ENCODE peak calls at places on chromosomes 3 and 15, in ten cellular contexts. Z is fibroblast of the aortic adventitia, B is cardiac muscle cell, M is AG04450, T is left ventricle myocardium inferior, K is GM12864, S is thoracic aorta, Q is tibial nerve, N is astrocyte, P is adrenal gland. A is an unnamed sample.

GRCh38 chr3:14864131-14864530 is 45.4 kb downstream of the FGD5 start:
- DNase-seq in K (no peak), S (no peak), N (no peak), P (no peak), Q (no peak), T (no peak), M (no peak), B (no peak), Z (no peak), A (no peak)

GRCh38 chr3:64238971-64239667 is 13.9 kb upstream of the PRICKLE2 start:
- DNase-seq in N (peak), M (peak), Z (peak), K (no peak), P (peak), B (peak), Q (peak), T (peak), S (peak), A (peak)

GRCh38 chr3:43736558-43736995 is 45.8 kb downstream of the ABHD5 start:
- DNase-seq in K (no peak), S (no peak), B (peak), T (no peak), P (no peak), M (peak), Q (no peak), Z (peak), N (peak), A (no peak)

GRCh38 chr3:184748219-184749135 is 36.6 kb upstream of the MAGEF1 start:
- DNase-seq in N (no peak), B (no peak), T (no peak), Q (no peak), M (no peak), Z (peak), K (no peak), S (no peak), P (no peak), A (peak)

GRCh38 chr3:196726788-196727675 is 12.6 kb upstream of the PAK2 start:
- DNase-seq in K (no peak), B (peak), S (no peak), T (no peak), M (no peak), P (no peak), Q (no peak), Z (peak), N (peak), A (peak)

GRCh38 chr3:2659896-2660295 is 450.3 kb downstream of the IL5RA start:
- DNase-seq in S (no peak), B (no peak), N (peak), Z (peak), M (no peak), Q (no peak), P (no peak), K (no peak), T (no peak), A (no peak)

GRCh38 chr3:108333951-108334350 is 37.6 kb downstream of the HHLA2 start:
- DNase-seq in B (no peak), N (no peak), K (no peak), S (no peak), T (no peak), Z (peak), Q (no peak), M (no peak), P (no peak), A (no peak)

GRCh38 chr3:48320994-48321393 is 12.5 kb downstream of the SPINK8 start:
- DNase-seq in P (no peak), B (no peak), K (no peak), S (no peak), T (no peak), M (no peak), Q (no peak), N (no peak), Z (no peak), A (no peak)

GRCh38 chr3:142355692-142356091 is 92.1 kb downstream of the XRN1 start:
- DNase-seq in T (no peak), M (no peak), Z (no peak), N (no peak), Q (no peak), P (no peak), B (no peak), K (peak), S (no peak), A (no peak)

GRCh38 chr15:99253381-99254090 is 2.3 kb downstream of the LRRC28 start:
- DNase-seq in Q (no peak), S (no peak), K (no peak), P (no peak), Z (peak), M (no peak), T (no peak), N (peak), B (peak), A (no peak)

GRCh38 chr3:50913279-50913678 is 238.6 kb downstream of the DOCK3 start:
- DNase-seq in S (no peak), Q (no peak), N (no peak), K (no peak), B (no peak), Z (no peak), P (no peak), M (no peak), T (peak), A (peak)

GRCh38 chr3:131401978-131402377 is 20.4 kb downstream of the NUDT16 start:
- DNase-seq in M (no peak), N (no peak), Q (no peak), T (no peak), S (no peak), P (no peak), Z (no peak), B (no peak), K (no peak), A (no peak)

GRCh38 chr3:191328963-191329653 is at the start of gene CCDC50:
- DNase-seq in M (no peak), S (peak), N (peak), B (peak), P (peak), T (peak), Z (peak), K (peak), Q (peak), A (peak)

GRCh38 chr3:171328419-171329082 is 131.7 kb downstream of the TNIK start:
- DNase-seq in P (peak), S (no peak), Q (no peak), K (no peak), N (no peak), T (no peak), Z (peak), B (peak), M (no peak), A (peak)

DNA sequence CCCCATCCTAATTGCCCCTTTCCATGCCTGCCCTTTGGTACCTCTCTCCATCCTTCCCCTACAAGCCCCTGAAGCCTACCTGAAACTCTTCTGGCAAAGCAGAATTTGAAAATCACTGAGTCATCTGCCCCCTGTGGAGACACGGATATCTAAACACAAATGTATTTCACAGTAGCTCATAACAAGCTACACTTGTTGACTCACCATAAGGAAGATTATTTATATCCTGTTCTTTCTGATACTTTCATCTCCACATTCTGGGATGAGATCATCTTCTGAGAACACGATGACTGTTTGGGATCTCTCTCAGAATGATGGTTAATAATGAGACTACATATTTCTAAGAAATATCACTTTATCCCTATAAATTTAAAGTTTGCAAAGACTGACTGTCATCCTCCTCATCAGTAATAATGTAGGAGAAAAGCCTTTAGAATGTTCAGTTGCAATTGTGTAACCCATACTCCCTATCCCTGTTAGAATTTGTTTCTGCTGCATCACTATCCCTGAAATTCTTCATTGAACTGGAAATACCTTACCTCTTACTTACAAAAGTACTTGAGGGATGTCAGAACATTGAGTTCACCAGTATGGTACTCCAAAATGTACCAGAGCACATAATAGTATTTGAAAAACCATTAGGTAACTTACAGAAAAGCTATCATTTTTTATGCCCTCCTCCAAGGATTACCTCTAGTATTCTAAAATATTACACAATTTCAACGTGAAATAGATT is 116.1 kb upstream of the IL12A start:
- DNase-seq in B (peak), S (no peak), Q (no peak), T (no peak), Z (peak), K (no peak), M (peak), P (no peak), N (peak), A (peak)
- TF ChIP-seq CTCF in B (peak), S (no peak), Q (no peak), T (no peak), Z (peak), K (peak), M (peak), P (no peak), N (peak), A (peak)

GRCh38 chr3:71392277-71392676 is 191.3 kb downstream of the FOXP1 start:
- DNase-seq in M (no peak), T (no peak), K (no peak), Z (no peak), S (no peak), Q (no peak), N (no peak), B (no peak), P (no peak), A (no peak)

GRCh38 chr3:71391361-71391760 is 192.2 kb downstream of the FOXP1 start:
- DNase-seq in N (no peak), B (no peak), M (no peak), K (no peak), P (no peak), T (no peak), Z (no peak), Q (no peak), S (no peak), A (no peak)

GRCh38 chr3:71389191-71389590 is 194.3 kb downstream of the FOXP1 start:
- DNase-seq in Q (no peak), Z (no peak), K (no peak), T (no peak), M (no peak), P (no peak), N (no peak), S (no peak), B (no peak), A (no peak)

GRCh38 chr3:71388535-71389120 is 194.9 kb downstream of the FOXP1 start:
- DNase-seq in T (no peak), K (no peak), S (no peak), M (no peak), N (no peak), P (no peak), Q (no peak), Z (no peak), B (no peak), A (no peak)

GRCh38 chr3:71389911-71390573 is 193.5 kb downstream of the FOXP1 start:
- DNase-seq in Q (no peak), B (peak), Z (peak), P (peak), S (no peak), M (no peak), N (peak), K (no peak), T (peak), A (peak)
- H3K4me3 ChIP-seq in Q (peak), B (no peak), Z (peak), P (no peak), S (peak), M (peak), N (peak), K (no peak), T (peak), A (no peak)

GRCh38 chr3:38254872-38255271 is 10.7 kb upstream of the SLC22A13 start:
- DNase-seq in B (no peak), S (no peak), K (no peak), Q (no peak), P (no peak), T (no peak), N (no peak), M (no peak), Z (no peak), A (no peak)

GRCh38 chr3:38250198-38250597 is 15.4 kb upstream of the SLC22A13 start:
- DNase-seq in B (no peak), T (no peak), P (no peak), K (no peak), Z (no peak), S (no peak), Q (no peak), M (no peak), N (no peak), A (no peak)

GRCh38 chr3:38247366-38248035 is 18.1 kb upstream of the SLC22A13 start:
- DNase-seq in P (peak), N (peak), K (no peak), M (peak), B (peak), Z (peak), S (no peak), Q (no peak), T (no peak), A (peak)

GRCh38 chr3:38253704-38254103 is 11.9 kb upstream of the SLC22A13 start:
- DNase-seq in T (no peak), M (no peak), P (no peak), Q (no peak), N (no peak), K (no peak), S (no peak), Z (no peak), B (no peak), A (no peak)

GRCh38 chr3:38251197-38251596 is 14.4 kb upstream of the SLC22A13 start:
- DNase-seq in K (no peak), Z (no peak), M (no peak), T (no peak), P (no peak), B (no peak), Q (no peak), S (no peak), N (no peak), A (no peak)
- TF ChIP-seq CTCF in K (no peak), Z (no peak), M (no peak), T (no peak), P (no peak), B (no peak), Q (no peak), S (no peak), N (no peak), A (no peak)

GRCh38 chr3:10444511-10444910 is 60.9 kb downstream of the ATP2B2 start:
- DNase-seq in Q (no peak), K (no peak), N (no peak), T (no peak), B (no peak), M (no peak), P (no peak), S (no peak), Z (no peak), A (no peak)
- H3K4me3 ChIP-seq in Q (no peak), K (no peak), N (no peak), T (no peak), B (no peak), M (no peak), P (no peak), S (no peak), Z (no peak), A (no peak)

GRCh38 chr15:45573961-45574629 is 13.1 kb upstream of the BLOC1S6 start:
- DNase-seq in M (no peak), N (no peak), Q (no peak), T (no peak), B (peak), K (no peak), Z (peak), S (no peak), P (no peak), A (no peak)
- TF ChIP-seq CTCF in M (peak), N (peak), Q (no peak), T (peak), B (peak), K (peak), Z (peak), S (no peak), P (no peak), A (no peak)

GRCh38 chr3:150220791-150221190 is 187.3 kb upstream of the TSC22D2 start:
- DNase-seq in M (no peak), T (no peak), Z (no peak), P (no peak), K (no peak), N (no peak), B (peak), S (no peak), Q (no peak), A (no peak)
- H3K4me3 ChIP-seq in M (peak), T (peak), Z (no peak), P (no peak), K (no peak), N (peak), B (peak), S (peak), Q (peak), A (no peak)

DNA sequence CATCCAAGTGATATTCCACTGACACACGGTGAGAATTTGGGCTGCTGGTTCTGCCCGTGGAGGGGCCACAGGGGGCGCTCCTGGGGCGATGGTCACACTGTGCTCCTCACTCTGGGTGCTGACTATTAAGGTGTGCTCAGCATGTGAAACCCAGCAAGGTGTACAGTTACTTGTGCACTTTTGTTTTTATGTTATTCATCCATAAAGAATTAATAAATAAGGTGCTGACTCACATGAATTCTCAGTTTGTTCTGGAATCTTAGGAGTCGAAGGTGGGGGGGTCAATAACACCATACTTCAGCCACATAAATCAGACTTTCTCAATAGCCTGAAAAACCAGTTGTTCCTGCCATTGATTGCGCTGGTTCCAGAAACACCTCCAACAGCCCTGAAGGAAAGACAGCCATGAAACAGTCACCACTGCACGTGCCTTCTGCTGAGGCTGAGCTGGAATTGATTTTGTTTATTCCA is 53.5 kb upstream of the SPATA12 start:
- DNase-seq in Z (peak), K (no peak), Q (no peak), P (peak), M (no peak), B (peak), T (no peak), S (no peak), N (peak), A (peak)
- TF ChIP-seq CTCF in Z (peak), K (peak), Q (no peak), P (no peak), M (peak), B (peak), T (no peak), S (no peak), N (peak), A (peak)